ENCODE peak calls at places on chromosome 21, in four cellular contexts. One of them, this sample, is unnamed.

GRCh38 chr21:29504751-29505321 is 206.1 kb downstream of the BACH1 start:
- DNase-seq in Calu3: no peak
- DNase-seq in COR-L47: no peak
- DNase-seq in stimulated activated CD8-positive, alpha-beta memory T cell treated with anti-CD3 and anti-CD28 coated beads, Interleukin-7, amount 100 ng/mL, for 48 hours: no peak
- DNase-seq in this sample: no peak

GRCh38 chr21:37450385-37451044 is 83.9 kb downstream of the DYRK1A start:
- DNase-seq in Calu3: no peak
- DNase-seq in COR-L47: no peak
- DNase-seq in stimulated activated CD8-positive, alpha-beta memory T cell treated with anti-CD3 and anti-CD28 coated beads, Interleukin-7, amount 100 ng/mL, for 48 hours: no peak
- DNase-seq in this sample: no peak

GRCh38 chr21:35316933-35317332 is 267.8 kb upstream of the RUNX1 start:
- DNase-seq in Calu3: no peak
- DNase-seq in COR-L47: no peak
- DNase-seq in stimulated activated CD8-positive, alpha-beta memory T cell treated with anti-CD3 and anti-CD28 coated beads, Interleukin-7, amount 100 ng/mL, for 48 hours: peak
- DNase-seq in this sample: no peak

GRCh38 chr21:44572959-44573583 is 458 bp upstream of the KRTAP10-4 start:
- DNase-seq in Calu3: no peak
- DNase-seq in COR-L47: peak
- DNase-seq in stimulated activated CD8-positive, alpha-beta memory T cell treated with anti-CD3 and anti-CD28 coated beads, Interleukin-7, amount 100 ng/mL, for 48 hours: no peak
- DNase-seq in this sample: no peak

GRCh38 chr21:36864974-36865373 is 101.5 kb downstream of the HLCS start:
- DNase-seq in Calu3: no peak
- DNase-seq in COR-L47: no peak
- DNase-seq in stimulated activated CD8-positive, alpha-beta memory T cell treated with anti-CD3 and anti-CD28 coated beads, Interleukin-7, amount 100 ng/mL, for 48 hours: no peak
- DNase-seq in this sample: no peak

GRCh38 chr21:17921579-17922530 is 102.7 kb upstream of the C21orf91 start:
- DNase-seq in Calu3: no peak
- DNase-seq in COR-L47: no peak
- DNase-seq in stimulated activated CD8-positive, alpha-beta memory T cell treated with anti-CD3 and anti-CD28 coated beads, Interleukin-7, amount 100 ng/mL, for 48 hours: no peak
- DNase-seq in this sample: no peak

GRCh38 chr21:37982496-37983318 is 66.5 kb upstream of the KCNJ6 start:
- DNase-seq in Calu3: no peak
- DNase-seq in COR-L47: no peak
- DNase-seq in stimulated activated CD8-positive, alpha-beta memory T cell treated with anti-CD3 and anti-CD28 coated beads, Interleukin-7, amount 100 ng/mL, for 48 hours: no peak
- DNase-seq in this sample: no peak

GRCh38 chr21:29849735-29850176 is 90.0 kb downstream of the GRIK1 start:
- DNase-seq in Calu3: peak
- DNase-seq in COR-L47: peak
- DNase-seq in stimulated activated CD8-positive, alpha-beta memory T cell treated with anti-CD3 and anti-CD28 coated beads, Interleukin-7, amount 100 ng/mL, for 48 hours: no peak
- DNase-seq in this sample: peak

GRCh38 chr21:45004481-45005263 is 64.8 kb downstream of the SLX9 start:
- DNase-seq in Calu3: no peak
- DNase-seq in COR-L47: no peak
- DNase-seq in stimulated activated CD8-positive, alpha-beta memory T cell treated with anti-CD3 and anti-CD28 coated beads, Interleukin-7, amount 100 ng/mL, for 48 hours: peak
- DNase-seq in this sample: no peak

GRCh38 chr21:15249285-15249993 is 184.6 kb upstream of the NRIP1 start:
- DNase-seq in Calu3: no peak
- DNase-seq in COR-L47: no peak
- DNase-seq in stimulated activated CD8-positive, alpha-beta memory T cell treated with anti-CD3 and anti-CD28 coated beads, Interleukin-7, amount 100 ng/mL, for 48 hours: no peak
- DNase-seq in this sample: no peak

GRCh38 chr21:28154121-28154520 is 838.6 kb downstream of the LTN1 start:
- DNase-seq in Calu3: no peak
- DNase-seq in COR-L47: no peak
- DNase-seq in stimulated activated CD8-positive, alpha-beta memory T cell treated with anti-CD3 and anti-CD28 coated beads, Interleukin-7, amount 100 ng/mL, for 48 hours: no peak
- DNase-seq in this sample: no peak

GRCh38 chr21:44306926-44307687 is 7.3 kb downstream of the PFKL start:
- DNase-seq in Calu3: no peak
- DNase-seq in COR-L47: no peak
- DNase-seq in stimulated activated CD8-positive, alpha-beta memory T cell treated with anti-CD3 and anti-CD28 coated beads, Interleukin-7, amount 100 ng/mL, for 48 hours: no peak
- DNase-seq in this sample: no peak

GRCh38 chr21:44919111-44919912 is 1.4 kb downstream of the ITGB2 start:
- DNase-seq in Calu3: no peak
- DNase-seq in COR-L47: no peak
- DNase-seq in stimulated activated CD8-positive, alpha-beta memory T cell treated with anti-CD3 and anti-CD28 coated beads, Interleukin-7, amount 100 ng/mL, for 48 hours: no peak
- DNase-seq in this sample: no peak